ENCODE peak calls at places on chromosome 3, in five cellular contexts. R, I, C, E and P are unnamed samples. For H3K9me2, the result is how much of the 10 kb centered on the place peaks cover.

GRCh38 chr3:20747736-20748135 is 561.7 kb upstream of the SGO1 start:
- DNase-seq in R (peak), I (no peak), C (no peak), E (no peak), P (no peak)

GRCh38 chr3:193983846-193984245 is 152.1 kb upstream of the HES1 start:
- DNase-seq in R (no peak), I (no peak), C (no peak), E (no peak), P (no peak)

GRCh38 chr3:43423634-43424033 is 137.3 kb downstream of the SNRK start:
- DNase-seq in R (no peak), I (no peak), C (no peak), E (no peak), P (no peak)

GRCh38 chr3:184129012-184129411 is 6.1 kb upstream of the EIF2B5 start:
- DNase-seq in R (peak), I (peak), C (peak), E (peak), P (peak)

GRCh38 chr3:11211531-11212300 is 57.4 kb downstream of the HRH1 start:
- DNase-seq in R (peak), I (no peak), C (no peak), E (no peak), P (no peak)

GRCh38 chr3:114411292-114411691 is 117.5 kb downstream of the TIGIT start:
- DNase-seq in R (peak), I (no peak), C (no peak), E (no peak), P (no peak)

GRCh38 chr3:52234516-52235447 is 4.2 kb downstream of the TWF2 start:
- DNase-seq in R (no peak), I (no peak), C (no peak), E (no peak), P (no peak)

GRCh38 chr3:179449621-179450020 is 1.6 kb downstream of the GNB4 start:
- DNase-seq in R (peak), I (no peak), C (no peak), E (no peak), P (no peak)

GRCh38 chr3:170953736-170954135 is 45.3 kb upstream of the EIF5A2 start:
- DNase-seq in R (no peak), I (no peak), C (no peak), E (no peak), P (no peak)

GRCh38 chr3:177468331-177468730 is 271.0 kb upstream of the TBL1XR1 start:
- DNase-seq in R (peak), I (peak), C (no peak), E (no peak), P (no peak)

GRCh38 chr3:10281951-10282350 is 10.8 kb downstream of the GHRL start:
- DNase-seq in R (peak), I (no peak), C (no peak), E (no peak), P (no peak)

GRCh38 chr3:71563827-71564226 is 19.7 kb downstream of the FOXP1 start:
- DNase-seq in R (no peak), I (no peak), C (peak), E (peak), P (no peak)

GRCh38 chr3:126135056-126135397 is 45.4 kb downstream of the ALDH1L1 start:
- DNase-seq in R (no peak), I (no peak), C (no peak), E (no peak), P (no peak)

DNA sequence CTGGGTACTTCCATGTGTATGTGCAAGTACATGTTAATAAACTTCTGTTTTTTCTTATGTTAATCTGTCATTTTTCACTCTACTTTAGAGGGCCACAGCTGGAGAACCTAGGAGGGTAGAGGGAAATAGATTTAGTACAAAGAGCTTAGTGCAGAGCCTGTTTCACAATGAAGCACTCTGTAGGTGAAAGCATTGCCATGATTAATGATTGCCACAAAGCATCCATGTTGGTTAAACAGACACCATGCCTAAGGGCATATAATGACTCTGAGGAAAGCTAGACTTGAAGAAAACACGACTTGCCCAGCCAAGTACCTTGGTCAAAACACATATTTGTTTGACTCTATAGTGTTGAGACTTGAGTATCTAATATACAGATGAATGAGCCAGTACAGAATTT is 338.4 kb downstream of the FHIT start:
- DNase-seq in R (no peak), I (peak), C (no peak), E (no peak), P (no peak)
- H2AFZ ChIP-seq in R (no peak), I (no peak), C (no peak), E (no peak), P (no peak)

DNA sequence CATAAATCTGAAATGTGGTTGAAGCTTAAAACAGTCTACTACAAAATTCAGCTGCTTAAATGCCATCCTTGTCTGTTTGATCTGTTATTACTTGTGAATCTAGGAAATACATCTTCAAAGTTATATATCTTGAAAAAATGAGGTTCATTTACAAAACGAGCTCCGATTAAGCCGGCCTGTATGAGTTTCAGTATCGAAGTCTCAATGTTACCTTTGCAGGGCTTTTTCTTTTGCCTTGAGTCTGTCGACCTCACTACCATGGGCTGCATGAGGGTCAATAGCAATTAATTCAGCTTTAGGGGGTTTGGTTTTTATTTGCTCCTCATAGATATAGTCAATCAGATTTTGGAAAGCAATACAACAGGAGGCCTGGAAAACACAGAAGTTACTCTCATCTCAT is 23.2 kb downstream of the ERICH6 start:
- DNase-seq in R (no peak), I (no peak), C (peak), E (no peak), P (no peak)
- H3K4me3 ChIP-seq in R (no peak), I (no peak), C (peak), E (peak), P (no peak)

GRCh38 chr3:41164776-41165175 is 34.5 kb upstream of the CTNNB1 start:
- DNase-seq in R (no peak), I (no peak), C (no peak), E (no peak), P (no peak)

GRCh38 chr3:41159581-41160189 is 39.6 kb upstream of the CTNNB1 start:
- DNase-seq in R (no peak), I (peak), C (no peak), E (no peak), P (peak)

GRCh38 chr3:41163399-41163798 is 35.9 kb upstream of the CTNNB1 start:
- DNase-seq in R (no peak), I (no peak), C (no peak), E (no peak), P (peak)

GRCh38 chr3:41162541-41162940 is 36.8 kb upstream of the CTNNB1 start:
- DNase-seq in R (no peak), I (no peak), C (no peak), E (no peak), P (no peak)

GRCh38 chr3:41162981-41163380 is 36.3 kb upstream of the CTNNB1 start:
- DNase-seq in R (no peak), I (no peak), C (no peak), E (no peak), P (no peak)
- H3K9me2 ChIP-seq in R (under half), I (under half), C (under half), E (under half), P (under half)

GRCh38 chr3:46544771-46545503 is 21.2 kb downstream of the LRRC2 start:
- DNase-seq in R (no peak), I (peak), C (no peak), E (no peak), P (no peak)
- H2AFZ ChIP-seq in R (no peak), I (no peak), C (no peak), E (peak), P (no peak)

DNA sequence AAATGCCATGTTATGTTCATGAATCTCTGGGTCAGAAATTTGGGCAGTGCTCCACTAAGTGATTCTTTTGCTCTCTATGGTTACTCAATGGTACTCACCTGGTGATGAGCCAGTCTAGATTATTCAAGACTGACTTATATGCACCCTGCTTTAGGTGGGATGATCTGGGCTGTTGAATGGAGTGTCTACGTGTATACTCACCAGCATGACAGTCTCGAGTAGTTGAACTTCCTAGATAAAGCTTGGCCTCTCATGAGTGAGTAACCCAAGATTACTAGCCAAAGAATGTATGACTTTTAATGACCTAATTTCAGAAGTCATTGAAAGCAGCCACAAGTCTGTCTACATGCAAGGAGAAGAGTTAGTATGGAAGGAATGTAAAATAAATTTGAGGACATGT is 77.5 kb upstream of the CADM2 start:
- DNase-seq in R (no peak), I (peak), C (no peak), E (no peak), P (no peak)
- H3K4me3 ChIP-seq in R (no peak), I (no peak), C (no peak), E (no peak), P (no peak)

GRCh38 chr3:158337007-158337608 is 227.2 kb downstream of the RSRC1 start:
- DNase-seq in R (no peak), I (no peak), C (no peak), E (no peak), P (no peak)
- H3K9me2 ChIP-seq in R (under half), I (under half), C (under half), E (under half), P (under half)